ENCODE peak calls at places on chromosomes 6 and 20, in ten cellular contexts. E is heart right ventricle; U is AG10803; T is astrocyte of the spinal cord; S is GOT3; W is COR-L47; P is NCI-H1694 treated with DMSO at 0.1 percent for 48 hours; X is naive thymus-derived CD4-positive, alpha-beta T cell; L is activated CD8-positive, alpha-beta memory T cell treated with anti-CD3 and anti-CD28 coated beads for 24 hours; F is stimulated activated CD4-positive, alpha-beta T cell treated with anti-CD3 and anti-CD28 coated beads, TNF-alpha, amount 100 ng/mL, for 24 hours. K is an unnamed sample.

GRCh38 chr6:137731960-137732616 is 135.0 kb upstream of the TNFAIP3 start:
- DNase-seq in E (no peak), U (peak; percentile 82), T (peak; percentile 72), S (no peak), W (no peak), P (no peak), X (no peak), L (no peak), F (no peak), K (no peak)

GRCh38 chr6:169583867-169584541 is 117.8 kb downstream of the WDR27 start:
- DNase-seq in E (no peak), U (no peak), T (no peak), S (no peak), W (no peak), P (no peak), X (no peak), L (no peak), F (no peak), K (no peak)

GRCh38 chr6:147759088-147759487 is 250.6 kb downstream of the SAMD5 start:
- DNase-seq in E (no peak), U (peak; percentile 16), T (no peak), S (no peak), W (no peak), P (no peak), X (no peak), L (no peak), F (no peak), K (no peak)

GRCh38 chr6:163454425-163454824 is 39.9 kb downstream of the QKI start:
- DNase-seq in E (no peak), U (no peak), T (no peak), S (no peak), W (no peak), P (no peak), X (no peak), L (no peak), F (no peak), K (no peak)

GRCh38 chr6:107613980-107614379 is 124.1 kb downstream of the SOBP start:
- DNase-seq in E (no peak), U (no peak), T (no peak), S (no peak), W (no peak), P (no peak), X (no peak), L (no peak), F (no peak), K (no peak)

GRCh38 chr20:44054849-44055248 is 132.1 kb downstream of the JPH2 start:
- DNase-seq in E (no peak), U (no peak), T (no peak), S (no peak), W (no peak), P (no peak), X (no peak), L (peak; percentile 45), F (no peak), K (no peak)

GRCh38 chr6:163263196-163263595 is 151.3 kb upstream of the QKI start:
- DNase-seq in E (no peak), U (no peak), T (peak; percentile 56), S (no peak), W (no peak), P (no peak), X (no peak), L (no peak), F (no peak), K (no peak)

GRCh38 chr6:161393839-161394364 is 120.0 kb upstream of the AGPAT4 start:
- DNase-seq in E (peak; percentile 69), U (peak; percentile 90), T (peak; percentile 91), S (no peak), W (peak; percentile 15), P (peak; percentile 36), X (no peak), L (no peak), F (peak; percentile 58), K (no peak)

GRCh38 chr6:1099257-1099656 is 212.6 kb upstream of the FOXQ1 start:
- DNase-seq in E (no peak), U (no peak), T (no peak), S (no peak), W (no peak), P (no peak), X (no peak), L (no peak), F (no peak), K (peak; percentile 42)

GRCh38 chr6:93751969-93752368 is 332.6 kb upstream of the EPHA7 start:
- DNase-seq in E (no peak), U (no peak), T (peak; percentile 4), S (no peak), W (no peak), P (no peak), X (no peak), L (no peak), F (no peak), K (no peak)

GRCh38 chr6:156710479-156710878 is 66.7 kb upstream of the ARID1B start:
- DNase-seq in E (no peak), U (no peak), T (peak; percentile 5), S (no peak), W (no peak), P (no peak), X (no peak), L (no peak), F (no peak), K (no peak)

GRCh38 chr6:1904494-1904854 is 294.8 kb downstream of the FOXC1 start:
- DNase-seq in E (no peak), U (no peak), T (no peak), S (no peak), W (no peak), P (no peak), X (no peak), L (no peak), F (no peak), K (no peak)

GRCh38 chr6:131258010-131258652 is 122.9 kb downstream of the AKAP7 start:
- DNase-seq in E (no peak), U (no peak), T (no peak), S (no peak), W (no peak), P (no peak), X (no peak), L (no peak), F (no peak), K (no peak)

GRCh38 chr6:137793805-137794508 is 73.1 kb upstream of the TNFAIP3 start:
- DNase-seq in E (no peak), U (no peak), T (no peak), S (no peak), W (no peak), P (no peak), X (no peak), L (no peak), F (no peak), K (no peak)

GRCh38 chr6:152532556-152533422 is 104.4 kb downstream of the SYNE1 start:
- DNase-seq in E (no peak), U (no peak), T (no peak), S (no peak), W (no peak), P (no peak), X (no peak), L (no peak), F (no peak), K (no peak)